ENCODE peak calls at places on chromosomes 1 and 21, in four cellular contexts. T is WTC11, Y is K562, J is GM12878. U is an unnamed sample.

GRCh38 chr1:8670371-8670818 is 147.0 kb downstream of the RERE start:
- DNase-seq in T (no peak), Y (no peak), J (no peak), U (peak)

GRCh38 chr21:32572574-32573420 is 12.5 kb downstream of the TCP10L start:
- DNase-seq in T (no peak), Y (peak), J (no peak), U (peak)

GRCh38 chr21:25313891-25314646 is 293.2 kb downstream of the MRPL39 start:
- DNase-seq in T (no peak), Y (no peak), J (no peak), U (no peak)

GRCh38 chr1:57831624-57832023 is 407.8 kb upstream of the DAB1 start:
- DNase-seq in T (no peak), Y (no peak), J (no peak), U (peak)

GRCh38 chr1:102550729-102551384 is 554.1 kb upstream of the OLFM3 start:
- DNase-seq in T (peak), Y (peak), J (no peak), U (peak)

GRCh38 chr1:55826413-55827080 is 611.4 kb upstream of the USP24 start:
- DNase-seq in T (no peak), Y (no peak), J (no peak), U (no peak)

GRCh38 chr21:28795251-28795650 is 197.4 kb downstream of the LTN1 start:
- DNase-seq in T (no peak), Y (no peak), J (no peak), U (no peak)

GRCh38 chr1:7703321-7704213 is 67.5 kb upstream of the VAMP3 start:
- DNase-seq in T (peak), Y (peak), J (no peak), U (no peak)

GRCh38 chr1:116175621-116176020 is 64.4 kb downstream of the MAB21L3 start:
- DNase-seq in T (no peak), Y (no peak), J (no peak), U (no peak)

GRCh38 chr1:204264805-204265204 is 51.0 kb upstream of the GOLT1A start:
- DNase-seq in T (no peak), Y (no peak), J (no peak), U (no peak)

GRCh38 chr21:14547834-14548513 is 1.9 kb upstream of the SAMSN1 start:
- DNase-seq in T (no peak), Y (no peak), J (no peak), U (no peak)

GRCh38 chr1:178127482-178127881 is 33.6 kb downstream of the RASAL2 start:
- DNase-seq in T (no peak), Y (no peak), J (no peak), U (no peak)

GRCh38 chr1:161165742-161166668 is at the start of gene PPOX:
- DNase-seq in T (peak), Y (peak), J (peak), U (peak)
- TF ChIP-seq CBFB in T (no peak), Y (no peak), J (peak), U (no peak)

GRCh38 chr1:3491291-3492246 is 37.1 kb downstream of the ARHGEF16 start:
- DNase-seq in T (peak), Y (peak), J (peak), U (peak)
- TF ChIP-seq CBFB in T (no peak), Y (no peak), J (no peak), U (no peak)

GRCh38 chr1:45493116-45493697 is 2.2 kb upstream of the TESK2 start:
- DNase-seq in T (peak), Y (peak), J (no peak), U (peak)
- TF ChIP-seq CBFB in T (no peak), Y (no peak), J (no peak), U (no peak)

GRCh38 chr1:2042830-2043773 is 7.1 kb upstream of the PRKCZ start:
- DNase-seq in T (no peak), Y (no peak), J (no peak), U (peak)
- TF ChIP-seq CBFB in T (no peak), Y (no peak), J (no peak), U (no peak)

GRCh38 chr1:39407496-39407888 is 83.9 kb upstream of the BMP8A start:
- DNase-seq in T (no peak), Y (no peak), J (no peak), U (no peak)

GRCh38 chr1:39409055-39409816 is 82.2 kb upstream of the BMP8A start:
- DNase-seq in T (peak), Y (peak), J (no peak), U (peak)

GRCh38 chr1:39406533-39407478 is 84.6 kb upstream of the BMP8A start:
- DNase-seq in T (no peak), Y (no peak), J (no peak), U (peak)

GRCh38 chr1:39408641-39409054 is 82.8 kb upstream of the BMP8A start:
- DNase-seq in T (peak), Y (peak), J (peak), U (peak)

DNA sequence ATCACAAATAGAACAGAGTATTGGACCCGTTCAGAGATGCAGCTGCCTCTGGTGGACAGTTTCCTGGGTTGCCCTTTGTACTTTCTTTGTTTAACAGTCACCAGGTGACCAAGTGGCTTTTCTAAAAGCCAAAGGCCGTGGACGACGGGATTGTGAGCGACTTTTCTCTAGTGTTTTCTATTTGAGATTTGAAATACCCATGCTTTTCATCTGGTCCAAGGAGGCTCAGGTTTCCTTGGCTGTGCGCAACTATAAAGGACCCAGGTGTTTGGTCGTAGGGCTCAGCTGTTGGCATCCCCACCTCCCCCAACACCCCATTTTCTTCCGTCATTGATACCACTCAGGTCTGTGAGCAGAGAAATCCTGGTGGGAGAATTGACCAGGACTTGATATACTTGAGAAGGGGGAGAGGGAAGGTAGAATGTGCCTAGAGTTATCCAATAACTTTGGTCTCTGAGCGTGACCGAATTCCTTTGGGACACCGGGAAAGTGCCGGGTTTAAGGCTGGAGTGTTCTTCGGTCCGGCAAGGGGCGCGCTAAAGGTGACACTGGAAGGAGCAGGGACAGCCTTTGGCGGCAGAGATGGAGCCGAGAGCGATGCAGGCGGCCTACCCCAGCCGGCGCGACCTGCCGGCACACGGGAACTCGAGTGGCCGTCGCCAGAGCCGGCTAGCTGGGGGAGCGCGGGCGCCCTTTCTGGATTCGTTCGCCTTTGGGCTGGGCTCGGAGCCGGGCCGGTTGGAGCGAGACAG is 83.4 kb upstream of the BMP8A start:
- DNase-seq in T (no peak), Y (no peak), J (no peak), U (peak)
- TF ChIP-seq CBFB in T (no peak), Y (no peak), J (no peak), U (no peak)

DNA sequence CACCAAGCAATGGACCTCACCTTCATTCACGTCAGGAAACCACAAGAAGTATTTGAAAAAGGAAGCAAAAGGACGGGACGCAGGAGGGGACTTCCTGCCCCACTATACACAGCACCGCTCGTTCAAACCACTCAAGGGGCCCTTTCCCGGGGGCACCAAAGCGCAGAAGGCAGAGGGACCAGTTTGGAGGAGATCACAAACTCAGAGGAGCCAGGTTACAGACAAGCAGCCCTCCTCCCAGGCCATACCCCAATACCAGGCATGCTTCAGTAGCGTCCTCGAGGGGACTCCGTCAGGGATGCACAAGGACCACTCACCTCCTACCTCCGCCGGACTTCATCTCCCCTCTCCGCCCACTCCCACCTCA is 685 bp downstream of the CRTC2 start:
- DNase-seq in T (no peak), Y (no peak), J (no peak), U (no peak)
- TF ChIP-seq CBFB in T (no peak), Y (no peak), J (no peak), U (peak)

U was measured in HepG2.